ENCODE peak calls at places on chromosome 4, in four cellular contexts. A, Z, H and D are unnamed samples.
A peak's percentile ranks its signal among the peaks of the same experiment; 100 is the strongest.

GRCh38 chr4:151417164-151417571 is 8.2 kb downstream of the FHIP1A start:
- DNase-seq in A (no peak), Z (no peak), H (no peak), D (no peak)

GRCh38 chr4:566508-567295 is 9.4 kb downstream of the TMEM271 start:
- DNase-seq in A (no peak), Z (no peak), H (peak; percentile 59), D (no peak)

GRCh38 chr4:139315221-139315675 is 13.0 kb upstream of the NDUFC1 start:
- DNase-seq in A (no peak), Z (no peak), H (no peak), D (no peak)

GRCh38 chr4:78552398-78553396 is 1.1 kb downstream of the ANXA3 start:
- DNase-seq in A (no peak), Z (no peak), H (no peak), D (no peak)

GRCh38 chr4:159070742-159071141 is 32.1 kb upstream of the RAPGEF2 start:
- DNase-seq in A (peak; percentile 29), Z (no peak), H (peak; percentile 59), D (no peak)

GRCh38 chr4:183097251-183098079 is 1.6 kb upstream of the WWC2 start:
- DNase-seq in A (no peak), Z (peak; percentile 9), H (no peak), D (peak; percentile 7)

GRCh38 chr4:8286719-8287355 is 17.3 kb downstream of the HTRA3 start:
- DNase-seq in A (no peak), Z (no peak), H (no peak), D (no peak)

GRCh38 chr4:138494931-138495330 is 252.8 kb upstream of the SLC7A11 start:
- DNase-seq in A (no peak), Z (peak; percentile 5), H (peak; percentile 75), D (no peak)

GRCh38 chr4:183610033-183610432 is 49.0 kb downstream of the RWDD4 start:
- DNase-seq in A (no peak), Z (no peak), H (no peak), D (no peak)

GRCh38 chr4:89422441-89422950 is 114.9 kb upstream of the GPRIN3 start:
- DNase-seq in A (no peak), Z (no peak), H (no peak), D (no peak)